ENCODE peak calls at places on chromosomes 16 and 17, in nine cellular contexts. A, O, Q, U, Z, H, D, J and B are unnamed samples.
A peak's percentile ranks its signal among the peaks of the same experiment; 100 is the strongest.

GRCh38 chr16:47834485-47835024 is 321.2 kb downstream of the ABCC12 start:
- DNase-seq in A (no peak), O (no peak), Q (no peak), U (no peak), Z (no peak), H (no peak), D (no peak), J (no peak), B (peak; percentile 47)

GRCh38 chr16:49596119-49596518 is 222.5 kb downstream of the C16orf78 start:
- DNase-seq in A (no peak), O (no peak), Q (peak; percentile 61), U (peak; percentile 24), Z (no peak), H (no peak), D (no peak), J (no peak), B (no peak)

GRCh38 chr16:17414421-17414820 is 56.3 kb downstream of the XYLT1 start:
- DNase-seq in A (no peak), O (no peak), Q (no peak), U (no peak), Z (no peak), H (no peak), D (no peak), J (no peak), B (peak; percentile 59)

GRCh38 chr17:78774956-78775571 is 7.0 kb downstream of the CYTH1 start:
- DNase-seq in A (no peak), O (no peak), Q (no peak), U (no peak), Z (no peak), H (no peak), D (no peak), J (peak; percentile 51), B (no peak)

GRCh38 chr17:29595943-29596774 is 3.2 kb downstream of the ANKRD13B start:
- DNase-seq in A (no peak), O (peak; percentile 22), Q (no peak), U (no peak), Z (no peak), H (no peak), D (no peak), J (no peak), B (no peak)

GRCh38 chr17:82003411-82004381 is 19.0 kb downstream of the CENPX start:
- DNase-seq in A (no peak), O (peak; percentile 62), Q (peak; percentile 97), U (peak; percentile 73), Z (no peak), H (no peak), D (no peak), J (no peak), B (no peak)

GRCh38 chr17:56676807-56677206 is 83.3 kb downstream of the NOG start:
- DNase-seq in A (no peak), O (no peak), Q (no peak), U (no peak), Z (no peak), H (no peak), D (no peak), J (no peak), B (no peak)

GRCh38 chr16:88936008-88936912 is 40.7 kb downstream of the CBFA2T3 start:
- DNase-seq in A (no peak), O (peak; percentile 72), Q (no peak), U (no peak), Z (peak; percentile 62), H (peak; percentile 75), D (no peak), J (peak; percentile 77), B (peak; percentile 67)

GRCh38 chr17:12927541-12928425 is 90.0 kb downstream of the ELAC2 start:
- DNase-seq in A (no peak), O (peak; percentile 52), Q (no peak), U (peak; percentile 13), Z (no peak), H (no peak), D (no peak), J (no peak), B (peak; percentile 71)

GRCh38 chr17:43983515-43984411 is 20.7 kb upstream of the NAGS start:
- DNase-seq in A (peak; percentile 80), O (peak; percentile 36), Q (no peak), U (no peak), Z (peak; percentile 55), H (peak; percentile 38), D (no peak), J (peak; percentile 71), B (no peak)

GRCh38 chr16:50146479-50147435 is 6.3 kb upstream of the TENT4B start:
- DNase-seq in A (no peak), O (no peak), Q (no peak), U (no peak), Z (peak; percentile 48), H (no peak), D (no peak), J (no peak), B (no peak)

GRCh38 chr16:66927012-66927436 is 1.7 kb upstream of the RRAD start:
- DNase-seq in A (peak; percentile 82), O (peak; percentile 81), Q (peak; percentile 75), U (no peak), Z (no peak), H (no peak), D (no peak), J (no peak), B (peak; percentile 52)

GRCh38 chr17:28500712-28501379 is 5.3 kb upstream of the FOXN1 start:
- DNase-seq in A (no peak), O (no peak), Q (no peak), U (no peak), Z (no peak), H (no peak), D (no peak), J (no peak), B (no peak)

GRCh38 chr16:3097266-3097665 is 1.8 kb downstream of the ZSCAN10 start:
- DNase-seq in A (no peak), O (no peak), Q (no peak), U (no peak), Z (no peak), H (no peak), D (no peak), J (no peak), B (no peak)
- H3K4me1 ChIP-seq in A (peaks cover 21% of the 10 kb centered on the region), O (peaks cover 25% of the 10 kb centered on the region), Q (peaks cover 6% of the 10 kb centered on the region), U (peaks cover 2% of the 10 kb centered on the region), Z (peaks cover 16% of the 10 kb centered on the region), H (no peaks in the 10 kb centered on the region), D (no peaks in the 10 kb centered on the region), J (peaks cover 14% of the 10 kb centered on the region), B (peaks cover 19% of the 10 kb centered on the region)

DNA sequence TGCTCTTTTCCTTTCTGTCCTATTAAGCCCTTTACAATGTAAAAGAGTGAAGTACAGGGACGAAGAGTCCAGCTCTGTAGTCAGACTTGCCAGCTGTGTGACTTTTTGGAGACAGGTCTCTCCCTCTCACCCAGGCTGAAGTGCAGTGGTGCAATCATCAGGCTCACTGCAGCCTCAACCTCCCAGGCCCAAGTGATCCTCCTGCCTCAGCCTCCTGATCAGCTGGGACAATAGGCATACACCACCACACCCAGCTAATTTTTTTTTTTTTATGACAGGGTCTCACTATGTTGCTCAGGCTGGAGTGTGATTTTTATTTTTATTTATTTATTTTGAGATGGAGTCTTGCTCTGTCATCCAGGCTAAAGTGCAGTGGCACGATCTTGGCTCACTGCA is 7.1 kb upstream of the ITPRIPL2 start:
- DNase-seq in A (no peak), O (no peak), Q (no peak), U (no peak), Z (no peak), H (no peak), D (no peak), J (no peak), B (no peak)
- H3K4me1 ChIP-seq in A (peaks cover 18% of the 10 kb centered on the region), O (no peaks in the 10 kb centered on the region), Q (no peaks in the 10 kb centered on the region), U (no peaks in the 10 kb centered on the region), Z (peaks cover 13% of the 10 kb centered on the region), H (no peaks in the 10 kb centered on the region), D (no peaks in the 10 kb centered on the region), J (peaks cover 10% of the 10 kb centered on the region), B (no peaks in the 10 kb centered on the region)

GRCh38 chr16:9077001-9077809 is 14.2 kb upstream of the HAPSTR1 start:
- DNase-seq in A (no peak), O (no peak), Q (no peak), U (no peak), Z (no peak), H (no peak), D (no peak), J (no peak), B (no peak)

GRCh38 chr16:9081843-9082242 is 9.6 kb upstream of the HAPSTR1 start:
- DNase-seq in A (no peak), O (peak; percentile 33), Q (no peak), U (no peak), Z (no peak), H (no peak), D (no peak), J (no peak), B (no peak)

GRCh38 chr16:9081183-9081582 is 10.3 kb upstream of the HAPSTR1 start:
- DNase-seq in A (no peak), O (no peak), Q (no peak), U (no peak), Z (no peak), H (no peak), D (no peak), J (no peak), B (no peak)

GRCh38 chr16:9082422-9082821 is 9.0 kb upstream of the HAPSTR1 start:
- DNase-seq in A (no peak), O (no peak), Q (no peak), U (no peak), Z (no peak), H (no peak), D (no peak), J (no peak), B (no peak)

DNA sequence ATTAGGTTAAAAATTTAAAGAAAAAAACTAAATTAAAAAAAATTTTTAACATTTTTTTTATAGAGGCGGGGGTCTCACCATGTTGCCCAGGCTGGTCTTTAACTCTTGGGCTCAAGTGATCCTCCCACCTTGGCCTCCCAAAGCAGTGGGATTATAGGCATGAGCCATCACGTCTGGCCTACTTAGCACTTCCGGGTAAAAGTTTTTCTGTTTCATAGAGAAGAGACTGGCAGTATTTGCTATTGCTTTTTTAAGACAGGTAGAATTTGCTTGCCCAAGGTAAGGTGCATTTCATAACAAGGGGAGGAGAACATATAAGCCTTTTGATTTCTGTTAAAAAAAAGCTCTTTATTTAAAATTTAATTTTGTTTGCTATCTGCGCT is 12.0 kb upstream of the HAPSTR1 start:
- DNase-seq in A (no peak), O (no peak), Q (no peak), U (no peak), Z (no peak), H (no peak), D (no peak), J (no peak), B (no peak)
- H3K4me1 ChIP-seq in A (no peaks in the 10 kb centered on the region), O (no peaks in the 10 kb centered on the region), Q (no peaks in the 10 kb centered on the region), U (peaks cover 2% of the 10 kb centered on the region), Z (no peaks in the 10 kb centered on the region), H (no peaks in the 10 kb centered on the region), D (no peaks in the 10 kb centered on the region), J (no peaks in the 10 kb centered on the region), B (peaks cover 8% of the 10 kb centered on the region)

DNA sequence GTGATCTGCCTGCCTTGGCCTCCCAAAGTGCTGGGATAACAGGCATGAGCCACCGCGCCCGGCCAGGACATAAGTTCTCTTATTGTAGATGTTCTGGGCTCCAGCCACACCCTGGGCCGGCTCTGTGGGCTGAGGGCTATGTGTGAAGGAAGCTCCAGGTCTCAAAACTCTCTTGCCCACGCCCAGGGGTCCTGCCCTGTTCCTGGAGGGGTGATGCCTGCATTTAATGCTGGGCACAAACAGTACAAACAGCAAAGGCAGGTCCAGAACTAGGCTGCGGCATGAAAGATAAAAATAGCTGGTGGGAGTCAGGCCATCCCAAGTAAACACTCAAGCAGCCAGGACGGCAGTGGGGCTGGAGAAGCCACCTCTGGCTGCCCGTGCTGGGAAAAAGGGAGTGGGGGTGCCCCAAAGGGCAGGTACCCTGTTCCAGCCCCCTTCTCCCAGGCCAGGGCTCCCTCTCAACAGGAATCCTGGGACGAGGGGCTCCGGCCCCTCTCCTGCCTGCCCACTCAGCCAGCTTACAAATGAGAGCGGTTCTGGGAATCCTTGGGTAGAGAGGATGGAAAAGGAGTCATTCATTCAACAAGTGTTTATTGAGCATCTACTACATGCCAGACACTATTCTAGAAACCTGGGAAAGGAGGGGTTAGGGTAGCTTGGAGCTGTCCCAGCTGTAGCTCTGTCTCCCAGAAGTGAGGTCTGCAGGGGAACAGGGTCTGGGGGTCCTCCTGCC is 4.6 kb downstream of the TRIM47 start:
- DNase-seq in A (no peak), O (no peak), Q (peak; percentile 78), U (no peak), Z (no peak), H (no peak), D (no peak), J (no peak), B (no peak)
- H3K4me1 ChIP-seq in A (peaks cover 57% of the 10 kb centered on the region), O (peaks cover 54% of the 10 kb centered on the region), Q (peaks cover 74% of the 10 kb centered on the region), U (peaks cover 29% of the 10 kb centered on the region), Z (peaks cover 50% of the 10 kb centered on the region), H (peaks cover 22% of the 10 kb centered on the region), D (peaks cover 28% of the 10 kb centered on the region), J (peaks cover 67% of the 10 kb centered on the region), B (peaks cover 30% of the 10 kb centered on the region)